ENCODE peak calls at places on chromosomes 11 and 22, in eight cellular contexts. N, T, R, M, W, K, C and I are unnamed samples.

GRCh38 chr11:130174642-130175041 is 15.1 kb downstream of the ST14 start:
- DNase-seq in R (no peak), W (no peak), N (no peak), M (no peak), K (no peak), T (no peak), C (no peak), I (no peak)

GRCh38 chr11:68325894-68326220 is 13.5 kb downstream of the LRP5 start:
- DNase-seq in N (no peak), M (no peak), R (no peak), C (no peak), T (no peak), K (no peak), W (no peak), I (no peak)

GRCh38 chr22:48594016-48594756 is 1233.5 kb downstream of the BRD1 start:
- DNase-seq in C (no peak), R (no peak), K (no peak), M (no peak), W (no peak), N (no peak), T (no peak), I (no peak)

GRCh38 chr11:93319224-93319839 is 11.2 kb upstream of the DEUP1 start:
- DNase-seq in C (no peak), N (no peak), R (no peak), T (no peak), W (no peak), M (no peak), K (no peak), I (no peak)

GRCh38 chr11:62787005-62787759 is at the start of gene TMEM179B:
- DNase-seq in C (peak), M (peak), T (peak), K (peak), R (peak), N (peak), W (peak), I (peak)

GRCh38 chr11:126188332-126189108 is 22.9 kb downstream of the RPUSD4 start:
- DNase-seq in R (no peak), T (no peak), K (no peak), C (no peak), M (no peak), N (no peak), W (no peak), I (no peak)

GRCh38 chr22:17201285-17201945 is 17.8 kb downstream of the ADA2 start:
- DNase-seq in C (no peak), W (peak), K (no peak), T (no peak), R (no peak), N (no peak), M (no peak), I (no peak)

GRCh38 chr11:116500833-116501622 is 271.8 kb downstream of the BUD13 start:
- DNase-seq in R (no peak), C (no peak), N (no peak), T (no peak), W (no peak), K (no peak), M (no peak), I (no peak)

GRCh38 chr11:65414776-65415498 is 7.7 kb upstream of the NEAT1 start:
- DNase-seq in N (no peak), C (no peak), T (no peak), R (no peak), M (no peak), K (peak), W (no peak), I (no peak)

GRCh38 chr22:17797721-17798559 is 23.7 kb upstream of the BID start:
- DNase-seq in T (no peak), M (no peak), N (no peak), R (no peak), W (no peak), K (no peak), C (no peak), I (peak)

GRCh38 chr11:64344721-64345120 is 4.7 kb downstream of the CCDC88B start:
- DNase-seq in N (no peak), W (no peak), T (no peak), K (no peak), M (no peak), R (no peak), C (no peak), I (no peak)